ENCODE peak calls at places on chromosomes 3 and 15, in four cellular contexts. O is spleen, V is neural crest cell, H is activated gamma-delta T cell treated with Interleukin-2 at 50 U/mL for 16 hours. P is an unnamed sample.
A peak's percentile ranks its signal among the peaks of the same experiment; 100 is the strongest.

GRCh38 chr3:179819379-179819778 is 166.5 kb downstream of the USP13 start:
- DNase-seq in O (no peak), H (no peak), V (no peak), P (no peak)

GRCh38 chr3:188400494-188401243 is 246.7 kb downstream of the LPP start:
- DNase-seq in V (no peak), O (peak; percentile 75), H (no peak), P (no peak)

GRCh38 chr15:85141601-85142185 is 160.0 kb downstream of the PDE8A start:
- DNase-seq in O (no peak), H (no peak), V (no peak), P (no peak)

GRCh38 chr3:4440951-4441350 is 26.1 kb downstream of the SUMF1 start:
- DNase-seq in V (no peak), O (no peak), H (no peak), P (no peak)

GRCh38 chr3:196989721-196990262 is 21.2 kb upstream of the PIGZ start:
- DNase-seq in H (no peak), V (no peak), O (peak; percentile 59), P (no peak)

GRCh38 chr3:128784228-128784627 is 58.2 kb downstream of the RAB7A start:
- DNase-seq in O (peak; percentile 80), H (peak; percentile 46), V (peak; percentile 46), P (peak; percentile 70)

GRCh38 chr3:65930650-65931049 is 108.1 kb downstream of the MAGI1 start:
- DNase-seq in V (no peak), O (no peak), H (no peak), P (no peak)

GRCh38 chr3:169218314-169218983 is 445.1 kb downstream of the MECOM start:
- DNase-seq in V (peak; percentile 15), H (no peak), O (no peak), P (peak; percentile 61)

GRCh38 chr3:78406396-78406795 is 1361.4 kb downstream of the ROBO1 start:
- DNase-seq in H (no peak), O (no peak), V (no peak), P (no peak)

GRCh38 chr15:53982281-53982680 is 4.0 kb downstream of the UNC13C start:
- DNase-seq in O (no peak), V (no peak), H (no peak), P (no peak)

GRCh38 chr3:36455406-36455805 is 75.1 kb downstream of the STAC start:
- DNase-seq in V (no peak), H (no peak), O (no peak), P (no peak)

GRCh38 chr3:13822042-13822441 is 57.8 kb downstream of the WNT7A start:
- DNase-seq in H (no peak), O (peak; percentile 32), V (no peak), P (no peak)

GRCh38 chr15:23566070-23567050 is 886 bp downstream of the MKRN3 start:
- DNase-seq in O (no peak), H (peak; percentile 23), V (peak; percentile 15), P (peak; percentile 48)

GRCh38 chr3:152060701-152061100 is 187.3 kb downstream of the SUCNR1 start:
- DNase-seq in V (no peak), H (no peak), O (no peak), P (no peak)

GRCh38 chr3:67593761-67594234 is 60.6 kb downstream of the SUCLG2 start:
- DNase-seq in H (no peak), V (no peak), O (no peak), P (peak; percentile 1)

GRCh38 chr15:35980719-35981118 is 434.8 kb upstream of the DPH6 start:
- DNase-seq in V (no peak), O (no peak), H (no peak), P (no peak)

GRCh38 chr3:66572938-66573710 is 72.3 kb upstream of the LRIG1 start:
- DNase-seq in H (no peak), O (no peak), V (peak; percentile 46), P (peak; percentile 16)

GRCh38 chr3:17136251-17136721 is 251.5 kb downstream of the PLCL2 start:
- DNase-seq in V (no peak), O (no peak), H (no peak), P (no peak)

GRCh38 chr3:171811913-171812321 is 1.6 kb upstream of the PLD1 start:
- DNase-seq in H (no peak), V (no peak), O (no peak), P (no peak)

GRCh38 chr3:71579934-71580318 is 3.6 kb downstream of the FOXP1 start:
- DNase-seq in H (no peak), O (no peak), V (no peak), P (no peak)

GRCh38 chr3:176208915-176209314 is 988.4 kb downstream of the TBL1XR1 start:
- DNase-seq in H (no peak), O (no peak), V (no peak), P (peak; percentile 15)

GRCh38 chr3:134315286-134316106 is 58.8 kb downstream of the AMOTL2 start:
- DNase-seq in V (no peak), H (no peak), O (peak; percentile 73), P (no peak)

GRCh38 chr15:42133356-42133755 is 23.1 kb downstream of the PLA2G4F start:
- DNase-seq in V (no peak), H (no peak), O (no peak), P (no peak)

GRCh38 chr3:8319935-8320634 is 181.5 kb upstream of the LMCD1 start:
- DNase-seq in H (no peak), V (no peak), O (no peak), P (no peak)

GRCh38 chr3:135629696-135630408 is 335.7 kb upstream of the PPP2R3A start:
- DNase-seq in O (no peak), V (no peak), H (no peak), P (no peak)

GRCh38 chr3:189121088-189121487 is 50.7 kb upstream of the TPRG1 start:
- DNase-seq in H (no peak), V (no peak), O (no peak), P (no peak)

GRCh38 chr3:11240496-11240895 is 31.7 kb upstream of the ATG7 start:
- DNase-seq in V (no peak), O (no peak), H (no peak), P (no peak)

GRCh38 chr3:38560284-38560683 is 64.1 kb downstream of the EXOG start:
- DNase-seq in H (no peak), V (no peak), O (peak; percentile 46), P (no peak)

GRCh38 chr3:194632211-194632982 is 822 bp downstream of the TMEM44 start:
- DNase-seq in H (no peak), O (peak; percentile 7), V (no peak), P (peak; percentile 44)

GRCh38 chr3:15256861-15257341 is 50.9 kb downstream of the CAPN7 start:
- DNase-seq in O (no peak), H (no peak), V (no peak), P (no peak)

GRCh38 chr3:98482717-98483482 is 14.6 kb upstream of the OR5K2 start:
- DNase-seq in H (no peak), V (no peak), O (no peak), P (no peak)

GRCh38 chr3:54914180-54914579 is 13.7 kb downstream of the LRTM1 start:
- DNase-seq in O (no peak), H (no peak), V (no peak), P (no peak)

GRCh38 chr3:38343797-38344594 is 2.6 kb upstream of the XYLB start:
- DNase-seq in H (no peak), V (no peak), O (no peak), P (no peak)

GRCh38 chr3:74127261-74127660 is 487.2 kb downstream of the CNTN3 start:
- DNase-seq in H (no peak), O (no peak), V (no peak), P (no peak)

GRCh38 chr3:165195226-165195625 is 958 bp downstream of the SLITRK3 start:
- DNase-seq in O (no peak), H (no peak), V (peak; percentile 2), P (no peak)

GRCh38 chr15:35381328-35381727 is 164.6 kb downstream of the DPH6 start:
- DNase-seq in O (no peak), V (no peak), H (no peak), P (peak; percentile 6)

GRCh38 chr3:54356299-54357037 is 234.1 kb downstream of the CACNA2D3 start:
- DNase-seq in H (no peak), V (no peak), O (no peak), P (no peak)

GRCh38 chr15:82742134-82742533 is 32.5 kb upstream of the AP3B2 start:
- DNase-seq in H (no peak), O (no peak), V (no peak), P (no peak)

GRCh38 chr3:177905895-177906511 is 630.2 kb upstream of the KCNMB2 start:
- DNase-seq in V (no peak), H (no peak), O (no peak), P (peak; percentile 42)